ENCODE peak calls at places on chromosome 16, in five cellular contexts. D is adipocyte, U is cardiac muscle cell, I is heart right ventricle, W is NCI-H774. E is an unnamed sample.

GRCh38 chr16:75317101-75317522 is 65.7 kb upstream of the BCAR1 start:
- DNase-seq in D (no peak), U (peak; percentile 88), I (no peak), W (no peak), E (no peak)

GRCh38 chr16:830871-831570 is 30.5 kb upstream of the GNG13 start:
- DNase-seq in D (no peak), U (no peak), I (no peak), W (no peak), E (no peak)

GRCh38 chr16:72517154-72517553 is 345.2 kb upstream of the PMFBP1 start:
- DNase-seq in D (no peak), U (no peak), I (no peak), W (no peak), E (no peak)

GRCh38 chr16:23496826-23497542 is 13.3 kb downstream of the GGA2 start:
- DNase-seq in D (no peak), U (peak; percentile 64), I (no peak), W (no peak), E (no peak)

GRCh38 chr16:56860226-56861020 is 4.6 kb upstream of the SLC12A3 start:
- DNase-seq in D (peak; percentile 51), U (peak; percentile 26), I (no peak), W (no peak), E (no peak)

GRCh38 chr16:66007717-66008116 is 358.8 kb upstream of the CDH5 start:
- DNase-seq in D (peak; percentile 88), U (peak; percentile 82), I (no peak), W (no peak), E (no peak)

GRCh38 chr16:70737377-70738082 is 51.7 kb upstream of the MTSS2 start:
- DNase-seq in D (peak; percentile 97), U (peak; percentile 92), I (peak; percentile 76), W (no peak), E (peak; percentile 55)

GRCh38 chr16:85437161-85438052 is 175.7 kb upstream of the GSE1 start:
- DNase-seq in D (no peak), U (peak; percentile 45), I (no peak), W (no peak), E (peak; percentile 87)

GRCh38 chr16:22672830-22673210 is 141.1 kb upstream of the HS3ST2 start:
- DNase-seq in D (no peak), U (no peak), I (no peak), W (no peak), E (no peak)

GRCh38 chr16:85385463-85386331 is 227.4 kb upstream of the GSE1 start:
- DNase-seq in D (no peak), U (no peak), I (peak; percentile 15), W (no peak), E (peak; percentile 22)

GRCh38 chr16:72836985-72837384 is 210.9 kb downstream of the ZFHX3 start:
- DNase-seq in D (no peak), U (no peak), I (no peak), W (no peak), E (no peak)

GRCh38 chr16:51839697-51840462 is 688.8 kb upstream of the SALL1 start:
- DNase-seq in D (no peak), U (no peak), I (no peak), W (no peak), E (no peak)

GRCh38 chr16:50509521-50510341 is 38.5 kb upstream of the NKD1 start:
- DNase-seq in D (no peak), U (peak; percentile 34), I (no peak), W (peak; percentile 22), E (no peak)

GRCh38 chr16:68070249-68070725 is 14.9 kb upstream of the NFATC3 start:
- DNase-seq in D (no peak), U (no peak), I (no peak), W (no peak), E (no peak)